ENCODE peak calls at places on chromosomes 5 and 9, in nine cellular contexts. One of them, this sample, is unnamed.

GRCh38 chr5:6606884-6607558 is 25.8 kb downstream of the NSUN2 start:
- DNase-seq in right cardiac atrium: no peak
- DNase-seq in GM13976: no peak
- DNase-seq in uterus: no peak
- DNase-seq in activated CD8-positive, alpha-beta memory T cell treated with anti-CD3 and anti-CD28 coated beads, Interleukin-2, amount 50 U/mL, for 48 hours: no peak
- DNase-seq in suprapubic skin: no peak
- DNase-seq in HTR-8/SVneo: no peak
- DNase-seq in breast epithelium: no peak
- DNase-seq in frontal cortex: no peak
- DNase-seq in this sample: no peak

GRCh38 chr9:92245005-92245797 is 48.3 kb downstream of the IARS1 start:
- DNase-seq in right cardiac atrium: no peak
- DNase-seq in GM13976: no peak
- DNase-seq in uterus: no peak
- DNase-seq in activated CD8-positive, alpha-beta memory T cell treated with anti-CD3 and anti-CD28 coated beads, Interleukin-2, amount 50 U/mL, for 48 hours: no peak
- DNase-seq in suprapubic skin: no peak
- DNase-seq in HTR-8/SVneo: peak
- DNase-seq in breast epithelium: no peak
- DNase-seq in frontal cortex: no peak
- DNase-seq in this sample: peak

GRCh38 chr5:171820561-171820960 is 34.9 kb downstream of the SMIM23 start:
- DNase-seq in right cardiac atrium: no peak
- DNase-seq in GM13976: no peak
- DNase-seq in uterus: no peak
- DNase-seq in activated CD8-positive, alpha-beta memory T cell treated with anti-CD3 and anti-CD28 coated beads, Interleukin-2, amount 50 U/mL, for 48 hours: no peak
- DNase-seq in suprapubic skin: no peak
- DNase-seq in HTR-8/SVneo: no peak
- DNase-seq in breast epithelium: no peak
- DNase-seq in frontal cortex: no peak
- DNase-seq in this sample: no peak

GRCh38 chr9:124859803-124860581 is 1.8 kb downstream of the RPL35 start:
- DNase-seq in right cardiac atrium: no peak
- DNase-seq in GM13976: no peak
- DNase-seq in uterus: no peak
- DNase-seq in activated CD8-positive, alpha-beta memory T cell treated with anti-CD3 and anti-CD28 coated beads, Interleukin-2, amount 50 U/mL, for 48 hours: no peak
- DNase-seq in suprapubic skin: no peak
- DNase-seq in HTR-8/SVneo: no peak
- DNase-seq in breast epithelium: no peak
- DNase-seq in frontal cortex: no peak
- DNase-seq in this sample: no peak

GRCh38 chr9:96620832-96621269 is 1.2 kb upstream of the CDC14B start:
- DNase-seq in right cardiac atrium: no peak
- DNase-seq in GM13976: no peak
- DNase-seq in uterus: no peak
- DNase-seq in activated CD8-positive, alpha-beta memory T cell treated with anti-CD3 and anti-CD28 coated beads, Interleukin-2, amount 50 U/mL, for 48 hours: no peak
- DNase-seq in suprapubic skin: no peak
- DNase-seq in HTR-8/SVneo: no peak
- DNase-seq in breast epithelium: no peak
- DNase-seq in frontal cortex: no peak
- DNase-seq in this sample: no peak

GRCh38 chr9:4293293-4293931 is 6.5 kb downstream of the GLIS3 start:
- DNase-seq in right cardiac atrium: no peak
- DNase-seq in GM13976: no peak
- DNase-seq in uterus: no peak
- DNase-seq in activated CD8-positive, alpha-beta memory T cell treated with anti-CD3 and anti-CD28 coated beads, Interleukin-2, amount 50 U/mL, for 48 hours: no peak
- DNase-seq in suprapubic skin: no peak
- DNase-seq in HTR-8/SVneo: peak
- DNase-seq in breast epithelium: no peak
- DNase-seq in frontal cortex: no peak
- DNase-seq in this sample: peak

GRCh38 chr5:65695162-65695755 is 26.6 kb downstream of the SGTB start:
- DNase-seq in right cardiac atrium: no peak
- DNase-seq in GM13976: peak
- DNase-seq in uterus: no peak
- DNase-seq in activated CD8-positive, alpha-beta memory T cell treated with anti-CD3 and anti-CD28 coated beads, Interleukin-2, amount 50 U/mL, for 48 hours: no peak
- DNase-seq in suprapubic skin: no peak
- DNase-seq in HTR-8/SVneo: no peak
- DNase-seq in breast epithelium: no peak
- DNase-seq in frontal cortex: no peak
- DNase-seq in this sample: no peak

GRCh38 chr9:31034311-31034710 is 1350.1 kb upstream of the ACO1 start:
- DNase-seq in right cardiac atrium: no peak
- DNase-seq in GM13976: no peak
- DNase-seq in uterus: no peak
- DNase-seq in activated CD8-positive, alpha-beta memory T cell treated with anti-CD3 and anti-CD28 coated beads, Interleukin-2, amount 50 U/mL, for 48 hours: no peak
- DNase-seq in suprapubic skin: no peak
- DNase-seq in HTR-8/SVneo: no peak
- DNase-seq in breast epithelium: no peak
- DNase-seq in frontal cortex: no peak
- DNase-seq in this sample: no peak

GRCh38 chr5:150410524-150411244 is 2.0 kb downstream of the CD74 start:
- DNase-seq in right cardiac atrium: peak
- DNase-seq in GM13976: no peak
- DNase-seq in uterus: peak
- DNase-seq in activated CD8-positive, alpha-beta memory T cell treated with anti-CD3 and anti-CD28 coated beads, Interleukin-2, amount 50 U/mL, for 48 hours: no peak
- DNase-seq in suprapubic skin: no peak
- DNase-seq in HTR-8/SVneo: peak
- DNase-seq in breast epithelium: no peak
- DNase-seq in frontal cortex: peak
- DNase-seq in this sample: peak

GRCh38 chr5:91146905-91147600 is 236.1 kb downstream of the ARRDC3 start:
- DNase-seq in right cardiac atrium: no peak
- DNase-seq in GM13976: no peak
- DNase-seq in uterus: no peak
- DNase-seq in activated CD8-positive, alpha-beta memory T cell treated with anti-CD3 and anti-CD28 coated beads, Interleukin-2, amount 50 U/mL, for 48 hours: no peak
- DNase-seq in suprapubic skin: no peak
- DNase-seq in HTR-8/SVneo: no peak
- DNase-seq in breast epithelium: no peak
- DNase-seq in frontal cortex: no peak
- DNase-seq in this sample: no peak

GRCh38 chr5:136087961-136088871 is 44.4 kb upstream of the SMAD5 start:
- DNase-seq in right cardiac atrium: peak
- DNase-seq in GM13976: no peak
- DNase-seq in uterus: peak
- DNase-seq in activated CD8-positive, alpha-beta memory T cell treated with anti-CD3 and anti-CD28 coated beads, Interleukin-2, amount 50 U/mL, for 48 hours: no peak
- DNase-seq in suprapubic skin: no peak
- DNase-seq in HTR-8/SVneo: no peak
- DNase-seq in breast epithelium: no peak
- DNase-seq in frontal cortex: no peak
- DNase-seq in this sample: no peak

This sample was measured in AG04450.